ENCODE peak calls at places on chromosomes 1 and 21, in eight cellular contexts. J is substantia nigra; N is naive thymus-derived CD4-positive, alpha-beta T cell; T is HuH-7; X is stimulated activated CD8-positive, alpha-beta memory T cell treated with anti-CD3 and anti-CD28 coated beads, Interleukin-12 subunit alpha, Interleukin-12 subunit beta, amount 100 ng/mL, for 1 hour; D is adipocyte; S is nucleus accumbens; K is Calu3. H is an unnamed sample.
A peak's percentile ranks its signal among the peaks of the same experiment; 100 is the strongest.

GRCh38 chr21:45054927-45055612 is 19.3 kb upstream of the ADARB1 start:
- DNase-seq in N (no peak), J (no peak), X (no peak), K (no peak), T (peak; percentile 55), S (no peak), D (no peak), H (no peak)

GRCh38 chr1:147167361-147167760 is 4.9 kb downstream of the PRKAB2 start:
- DNase-seq in K (no peak), X (no peak), D (peak; percentile 96), J (no peak), N (no peak), T (no peak), S (no peak), H (no peak)

GRCh38 chr1:223129229-223129851 is 13.7 kb downstream of the TLR5 start:
- DNase-seq in T (peak; percentile 93), K (peak; percentile 68), X (peak; percentile 35), N (peak; percentile 45), D (peak; percentile 60), S (peak; percentile 23), J (peak; percentile 26), H (no peak)

GRCh38 chr1:227915564-227916553 is 31.9 kb downstream of the WNT9A start:
- DNase-seq in X (no peak), T (no peak), D (no peak), S (no peak), K (no peak), J (no peak), N (no peak), H (no peak)

GRCh38 chr1:38991638-38992449 is 768 bp downstream of the AKIRIN1 start:
- DNase-seq in N (no peak), K (peak; percentile 21), X (no peak), T (peak; percentile 38), D (peak; percentile 71), J (no peak), S (peak; percentile 48), H (peak; percentile 31)

GRCh38 chr21:38244885-38245869 is 11.6 kb upstream of the KCNJ15 start:
- DNase-seq in N (peak; percentile 70), K (peak; percentile 37), D (peak; percentile 34), T (no peak), X (peak; percentile 20), S (no peak), J (no peak), H (no peak)

GRCh38 chr21:42317341-42317741 is 2.1 kb upstream of the TFF3 start:
- DNase-seq in X (no peak), S (no peak), D (no peak), K (no peak), N (no peak), T (no peak), J (no peak), H (no peak)

GRCh38 chr1:64209221-64209620 is 5.8 kb downstream of the UBE2U start:
- DNase-seq in X (no peak), D (peak; percentile 31), K (no peak), T (no peak), N (no peak), J (no peak), S (no peak), H (no peak)

GRCh38 chr1:65993047-65993363 is 200.3 kb downstream of the PDE4B start:
- DNase-seq in X (no peak), K (no peak), N (no peak), T (no peak), D (no peak), J (no peak), S (no peak), H (no peak)

GRCh38 chr1:101137144-101138126 is 99.4 kb upstream of the S1PR1 start:
- DNase-seq in T (no peak), N (no peak), K (no peak), D (peak; percentile 69), S (no peak), X (no peak), J (no peak), H (no peak)

GRCh38 chr1:247385283-247385682 is 30.7 kb upstream of the NLRP3 start:
- DNase-seq in T (no peak), J (no peak), N (no peak), X (no peak), K (no peak), D (peak; percentile 7), S (no peak), H (no peak)

GRCh38 chr1:164683235-164683634 is 124.3 kb downstream of the PBX1 start:
- DNase-seq in T (peak; percentile 69), K (peak; percentile 49), D (no peak), J (no peak), N (no peak), X (no peak), S (no peak), H (no peak)

GRCh38 chr1:201447911-201448871 is 20.8 kb downstream of the PHLDA3 start:
- DNase-seq in D (peak; percentile 79), T (peak; percentile 84), X (peak; percentile 36), J (peak; percentile 78), S (peak; percentile 78), K (peak; percentile 88), N (peak; percentile 21), H (peak; percentile 61)

GRCh38 chr1:14138627-14139026 is 438.6 kb downstream of the PRDM2 start:
- DNase-seq in K (no peak), D (no peak), N (no peak), T (no peak), X (no peak), S (no peak), J (no peak), H (no peak)

GRCh38 chr1:31421404-31422040 is 8.5 kb downstream of the SERINC2 start:
- DNase-seq in T (peak; percentile 65), D (peak; percentile 30), X (no peak), S (no peak), N (no peak), K (peak; percentile 56), J (no peak), H (no peak)

GRCh38 chr1:1213919-1214599 is at the start of gene TNFRSF4:
- DNase-seq in D (no peak), S (no peak), T (no peak), X (no peak), J (no peak), K (no peak), N (no peak), H (no peak)